ENCODE peak calls at places on chromosome 6, in four cellular contexts. F, Q, D and B are unnamed samples.

GRCh38 chr6:15473741-15474161 is 189.1 kb downstream of the DTNBP1 start:
- DNase-seq in F (peak), D (no peak), Q (no peak), B (no peak)

GRCh38 chr6:16961577-16961976 is 140.3 kb upstream of the STMND1 start:
- DNase-seq in F (no peak), Q (no peak), D (no peak), B (no peak)

GRCh38 chr6:358432-358831 is 33.1 kb upstream of the IRF4 start:
- DNase-seq in D (no peak), Q (no peak), F (no peak), B (no peak)

GRCh38 chr6:143549221-143549620 is 37.7 kb upstream of the FUCA2 start:
- DNase-seq in F (no peak), Q (no peak), D (no peak), B (no peak)

GRCh38 chr6:56902551-56903464 is 52.1 kb upstream of the BEND6 start:
- DNase-seq in D (peak), Q (no peak), F (peak), B (no peak)

GRCh38 chr6:50849781-50850180 is 31.1 kb downstream of the TFAP2B start:
- DNase-seq in D (no peak), Q (no peak), F (no peak), B (no peak)

GRCh38 chr6:32192608-32193039 is at the start of gene GPSM3:
- DNase-seq in D (no peak), F (peak), Q (no peak), B (no peak)

GRCh38 chr6:158016571-158017383 is 35.1 kb downstream of the SYNJ2 start:
- DNase-seq in Q (no peak), D (no peak), F (no peak), B (peak)

GRCh38 chr6:24990227-24990843 is 54.6 kb upstream of the RIPOR2 start:
- DNase-seq in Q (no peak), F (peak), D (no peak), B (no peak)

GRCh38 chr6:96458771-96459170 is 62.8 kb upstream of the UFL1 start:
- DNase-seq in D (no peak), Q (no peak), F (no peak), B (no peak)

GRCh38 chr6:55277628-55278003 is 49.7 kb upstream of the GFRAL start:
- DNase-seq in Q (no peak), D (no peak), F (peak), B (no peak)

GRCh38 chr6:36241728-36242127 is 28.1 kb upstream of the PNPLA1 start:
- DNase-seq in F (peak), Q (no peak), D (no peak), B (no peak)

GRCh38 chr6:80143312-80143960 is 37.0 kb downstream of the BCKDHB start:
- DNase-seq in F (peak), D (no peak), Q (peak), B (no peak)

GRCh38 chr6:35047265-35048011 is 93.7 kb downstream of the TCP11 start:
- DNase-seq in F (peak), D (no peak), Q (no peak), B (no peak)

GRCh38 chr6:124057448-124057847 is 253.8 kb downstream of the NKAIN2 start:
- DNase-seq in Q (no peak), F (no peak), D (no peak), B (no peak)

GRCh38 chr6:7112741-7113313 is 5.1 kb downstream of the RREB1 start:
- DNase-seq in F (no peak), Q (peak), D (no peak), B (no peak)

GRCh38 chr6:125252891-125253290 is 48.9 kb downstream of the HDDC2 start:
- DNase-seq in D (no peak), F (no peak), Q (no peak), B (no peak)

GRCh38 chr6:150183105-150183504 is 40.3 kb downstream of the PPP1R14C start:
- DNase-seq in Q (no peak), F (no peak), D (no peak), B (no peak)

GRCh38 chr6:4719491-4719890 is 56.7 kb upstream of the CDYL start:
- DNase-seq in F (no peak), D (no peak), Q (no peak), B (no peak)

GRCh38 chr6:26053929-26054658 is 33.1 kb upstream of the HFE start:
- DNase-seq in D (no peak), F (peak), Q (no peak), B (no peak)

GRCh38 chr6:137497722-137498463 is 3.7 kb upstream of the OLIG3 start:
- DNase-seq in D (no peak), Q (no peak), F (no peak), B (no peak)

GRCh38 chr6:111427341-111428116 is 55.5 kb downstream of the REV3L start:
- DNase-seq in F (peak), Q (peak), D (peak), B (no peak)

GRCh38 chr6:170151235-170152110 is 139.4 kb downstream of the DLL1 start:
- DNase-seq in D (no peak), Q (no peak), F (no peak), B (peak)

GRCh38 chr6:144585217-144585814 is 300.2 kb downstream of the UTRN start:
- DNase-seq in Q (no peak), D (peak), F (peak), B (no peak)

GRCh38 chr6:43115365-43115764 is 39.3 kb downstream of the PTK7 start:
- DNase-seq in D (no peak), Q (no peak), F (no peak), B (no peak)

GRCh38 chr6:36120979-36121706 is 9.2 kb upstream of the MAPK13 start:
- DNase-seq in F (peak), D (no peak), Q (peak), B (no peak)

GRCh38 chr6:161271343-161272019 is 2.4 kb downstream of the AGPAT4 start:
- DNase-seq in F (no peak), Q (no peak), D (no peak), B (no peak)

GRCh38 chr6:144064402-144064830 is 31.0 kb downstream of the SF3B5 start:
- DNase-seq in F (no peak), Q (peak), D (no peak), B (peak)

GRCh38 chr6:23533954-23534725 is 591.9 kb upstream of the NRSN1 start:
- DNase-seq in D (no peak), Q (no peak), F (peak), B (no peak)

GRCh38 chr6:3822747-3823445 is 26.3 kb upstream of the FAM50B start:
- DNase-seq in F (peak), D (no peak), Q (no peak), B (no peak)

GRCh38 chr6:149363154-149363553 is 36.9 kb upstream of the SUMO4 start:
- DNase-seq in F (no peak), Q (no peak), D (no peak), B (no peak)

GRCh38 chr6:144063744-144064401 is 31.5 kb downstream of the SF3B5 start:
- DNase-seq in F (peak), Q (peak), D (peak), B (peak)

GRCh38 chr6:16248271-16248670 is 9.9 kb downstream of the GMPR start:
- DNase-seq in Q (no peak), F (no peak), D (no peak), B (no peak)

GRCh38 chr6:154578004-154578559 is 67.6 kb upstream of the CNKSR3 start:
- DNase-seq in Q (no peak), F (no peak), D (no peak), B (no peak)

GRCh38 chr6:154958469-154958868 is 36.6 kb upstream of the TIAM2 start:
- DNase-seq in F (no peak), Q (no peak), D (no peak), B (no peak)